ENCODE peak calls at places on chromosome 2, in seven cellular contexts. K is H9, P is IMR-90, H is neuronal stem cell, X is mesendoderm, Q is H1, E is mesenchymal stem cell. T is an unnamed sample.

GRCh38 chr2:171598713-171599319 is 76.5 kb downstream of the CYBRD1 start:
- DNase-seq in Q (no peak), E (peak; percentile 76), X (peak; percentile 65), K (peak; percentile 39), P (peak; percentile 77), H (peak; percentile 36), T (peak; percentile 40)

GRCh38 chr2:170022692-170023091 is 155.3 kb upstream of the MYO3B start:
- DNase-seq in X (no peak), P (peak; percentile 89), E (peak; percentile 80), K (no peak), H (no peak), Q (no peak), T (no peak)

GRCh38 chr2:69660637-69661036 is 17.1 kb upstream of the AAK1 start:
- DNase-seq in Q (no peak), H (no peak), X (no peak), E (no peak), K (no peak), P (no peak), T (peak; percentile 73)

GRCh38 chr2:133063792-133064191 is 393.8 kb upstream of the LYPD1 start:
- DNase-seq in Q (peak; percentile 36), X (peak; percentile 78), P (peak; percentile 72), E (peak; percentile 11), H (peak; percentile 75), K (peak; percentile 50), T (no peak)

GRCh38 chr2:190468814-190469569 is 60.8 kb downstream of the MFSD6 start:
- DNase-seq in H (no peak), E (peak; percentile 89), P (peak; percentile 99), X (no peak), K (no peak), Q (no peak), T (no peak)

GRCh38 chr2:127061377-127062273 is 45.3 kb downstream of the BIN1 start:
- DNase-seq in Q (no peak), X (peak; percentile 31), P (peak; percentile 57), E (peak; percentile 91), K (no peak), H (no peak), T (no peak)

GRCh38 chr2:33441235-33441810 is 35.1 kb upstream of the RASGRP3 start:
- DNase-seq in K (peak; percentile 65), H (peak; percentile 26), P (peak; percentile 78), E (peak; percentile 73), Q (peak; percentile 9), X (peak; percentile 71), T (peak; percentile 58)

GRCh38 chr2:84697895-84698294 is 181.6 kb downstream of the DNAH6 start:
- DNase-seq in X (peak; percentile 73), E (no peak), P (no peak), Q (no peak), K (no peak), H (no peak), T (peak; percentile 70)

GRCh38 chr2:69177785-69178636 is 165.0 kb downstream of the ANTXR1 start:
- DNase-seq in K (peak; percentile 98), Q (peak; percentile 93), X (peak; percentile 99), E (peak; percentile 100), P (peak; percentile 92), H (peak; percentile 89), T (peak; percentile 96)

GRCh38 chr2:15472133-15472532 is 89.0 kb downstream of the NBAS start:
- DNase-seq in X (peak; percentile 72), Q (no peak), P (no peak), E (no peak), H (no peak), K (no peak), T (peak; percentile 31)

GRCh38 chr2:44351676-44352075 is 9.6 kb downstream of the PREPL start:
- DNase-seq in P (peak; percentile 70), K (no peak), E (peak; percentile 59), H (no peak), X (no peak), Q (no peak), T (peak; percentile 24)

GRCh38 chr2:205727174-205727573 is 44.9 kb downstream of the NRP2 start:
- DNase-seq in Q (no peak), H (no peak), X (no peak), K (no peak), P (no peak), E (no peak), T (no peak)

GRCh38 chr2:905091-905832 is 45.4 kb upstream of the SNTG2 start:
- DNase-seq in K (peak; percentile 27), Q (no peak), E (no peak), P (no peak), X (no peak), H (no peak), T (no peak)

GRCh38 chr2:691825-692224 is 14.6 kb upstream of the TMEM18 start:
- DNase-seq in Q (no peak), E (no peak), H (no peak), K (no peak), P (no peak), X (no peak), T (no peak)

GRCh38 chr2:204468689-204469429 is 76.4 kb upstream of the PARD3B start:
- DNase-seq in Q (no peak), H (no peak), X (no peak), E (peak; percentile 59), P (peak; percentile 86), K (no peak), T (no peak)

GRCh38 chr2:143420313-143420712 is 291.1 kb downstream of the ARHGAP15 start:
- DNase-seq in P (no peak), H (no peak), E (no peak), Q (no peak), K (no peak), X (no peak), T (no peak)

GRCh38 chr2:233928594-233929351 is 11.6 kb downstream of the TRPM8 start:
- DNase-seq in H (peak; percentile 38), K (peak; percentile 48), X (peak; percentile 38), Q (no peak), P (peak; percentile 12), E (peak; percentile 4), T (no peak)

GRCh38 chr2:26913599-26914285 is 56.7 kb upstream of the MAPRE3 start:
- DNase-seq in P (peak; percentile 34), K (no peak), X (peak; percentile 56), Q (no peak), E (peak; percentile 19), H (no peak), T (no peak)

GRCh38 chr2:148716378-148716777 is 71.8 kb downstream of the EPC2 start:
- DNase-seq in X (no peak), H (no peak), P (no peak), E (no peak), Q (no peak), K (no peak), T (no peak)

GRCh38 chr2:20190862-20191713 is 33.8 kb downstream of the SDC1 start:
- DNase-seq in X (peak; percentile 90), P (no peak), H (peak; percentile 54), E (peak; percentile 63), Q (peak; percentile 79), K (peak; percentile 79), T (peak; percentile 26)

GRCh38 chr2:15142069-15142689 is 419.0 kb downstream of the NBAS start:
- DNase-seq in K (no peak), X (peak; percentile 90), Q (no peak), H (no peak), E (peak; percentile 6), P (peak; percentile 8), T (peak; percentile 27)

DNA sequence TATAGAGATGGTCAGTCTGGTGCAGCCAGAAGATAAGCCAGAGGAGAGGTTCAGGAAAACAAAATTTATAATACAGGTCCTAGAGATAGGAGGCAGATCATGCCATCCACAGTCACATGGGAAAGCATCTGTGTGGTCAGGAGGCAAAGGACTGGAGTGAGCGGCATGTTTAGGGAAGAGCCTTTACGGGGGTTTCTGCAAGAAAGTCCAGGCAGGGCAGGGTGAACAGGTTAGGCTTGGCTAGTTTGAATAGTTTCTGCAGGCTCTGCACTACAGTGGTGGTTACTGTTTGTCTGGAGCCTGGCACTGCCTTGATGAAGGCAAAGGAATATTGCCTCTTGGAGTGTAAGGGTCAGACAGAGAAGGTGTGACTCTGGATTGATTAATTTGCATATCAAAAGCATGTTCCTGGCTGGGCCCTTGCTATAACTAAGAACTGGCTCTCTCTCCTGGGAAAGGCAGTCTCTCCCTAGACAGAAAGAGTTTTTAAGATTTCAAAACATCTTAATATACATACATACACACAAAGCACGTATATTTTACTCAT is 1034.7 kb upstream of the CHAC2 start:
- DNase-seq in E (no peak), H (peak; percentile 5), X (no peak), K (no peak), P (no peak), Q (no peak), T (no peak)
- H3K18ac ChIP-seq in E (no peak overlapping the region), H (no peak overlapping the region), X (no peak overlapping the region), K (no peak overlapping the region), P (no peak overlapping the region), Q (no peak overlapping the region), T (no peak overlapping the region)

DNA sequence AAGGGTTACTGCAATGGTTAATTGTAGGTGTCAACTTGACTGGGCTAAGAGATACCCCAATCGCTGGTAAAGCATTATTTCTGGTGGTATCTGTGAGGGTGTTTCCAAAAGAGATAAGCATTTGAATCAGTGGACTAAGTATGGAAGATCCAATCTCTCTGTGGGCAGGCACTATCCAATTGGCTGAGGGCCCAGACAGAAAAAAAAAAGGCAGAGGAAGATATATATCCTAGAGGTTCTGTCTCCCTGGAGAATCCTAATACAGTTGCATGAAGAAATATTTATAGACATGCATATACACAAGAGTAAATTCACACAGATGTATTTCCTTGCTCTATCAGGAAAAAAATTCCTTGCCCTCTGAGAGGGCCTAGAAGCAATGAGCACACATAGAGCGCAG is 43.9 kb downstream of the TBC1D8 start:
- DNase-seq in P (no peak), K (no peak), H (no peak), Q (no peak), E (no peak), X (no peak), T (no peak)
- H3K18ac ChIP-seq in P (no peak overlapping the region), K (no peak overlapping the region), H (no peak overlapping the region), Q (no peak overlapping the region), E (no peak overlapping the region), X (no peak overlapping the region), T (no peak overlapping the region)

DNA sequence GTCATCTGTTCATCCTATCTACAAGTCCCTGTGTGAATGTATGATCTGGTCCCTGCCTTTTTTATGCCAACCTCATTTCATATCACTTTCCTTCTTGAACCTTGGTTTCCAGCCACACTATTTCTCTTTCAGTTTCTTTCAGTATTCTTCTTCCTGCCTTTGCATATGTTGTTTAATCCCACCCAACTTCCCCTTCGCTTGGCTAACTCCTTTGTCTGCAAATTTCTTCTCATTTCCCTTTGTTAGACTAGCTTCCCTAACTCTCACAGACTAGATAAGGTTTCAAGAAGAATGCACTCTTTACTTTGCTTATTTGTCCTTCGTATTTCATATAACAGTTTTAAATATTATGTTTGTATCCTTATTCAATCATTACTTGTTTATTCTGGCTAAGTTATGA is 681.2 kb downstream of the CPS1 start:
- DNase-seq in E (no peak), X (peak; percentile 55), Q (no peak), P (no peak), H (no peak), K (no peak), T (no peak)
- H3K18ac ChIP-seq in E (no peak overlapping the region), X (no peak overlapping the region), Q (no peak overlapping the region), P (no peak overlapping the region), H (no peak overlapping the region), K (no peak overlapping the region), T (no peak overlapping the region)

GRCh38 chr2:217497850-217498377 is 504.9 kb downstream of the TNS1 start:
- DNase-seq in H (no peak), P (no peak), Q (no peak), K (no peak), E (no peak), X (no peak), T (no peak)

GRCh38 chr2:217491271-217491670 is 511.5 kb downstream of the TNS1 start:
- DNase-seq in Q (no peak), K (no peak), X (no peak), P (no peak), E (peak; percentile 26), H (no peak), T (no peak)

GRCh38 chr2:217489145-217489960 is 513.4 kb downstream of the TNS1 start:
- DNase-seq in K (peak; percentile 24), Q (no peak), H (no peak), E (no peak), P (no peak), X (no peak), T (no peak)

GRCh38 chr2:217494572-217494971 is 508.2 kb downstream of the TNS1 start:
- DNase-seq in E (no peak), X (no peak), K (no peak), H (no peak), P (no peak), Q (no peak), T (no peak)
- H3K18ac ChIP-seq in E (no peak overlapping the region), X (no peak overlapping the region), K (no peak overlapping the region), H (no peak overlapping the region), P (no peak overlapping the region), Q (no peak overlapping the region), T (no peak overlapping the region)